ENCODE peak calls at places on chromosomes 4 and X, in nine cellular contexts. U is stimulated activated CD8-positive, alpha-beta memory T cell treated with anti-CD3 and anti-CD28 coated beads, Interleukin-4, amount 100 ng/mL, for 48 hours; Q is NAMALWA; D is NCI-H2081 treated with DMSO at 0.1 percent for 48 hours; F is Caki2; B is ovary; R is ACHN; M is activated T-cell treated with anti-CD3 and anti-CD28 coated beads for 24 hours; L is cardiac muscle cell. N is an unnamed sample.

GRCh38 chr4:146193628-146194027 is 18.1 kb downstream of the LSM6 start:
- DNase-seq in U (no peak), Q (no peak), D (no peak), F (no peak), B (no peak), R (no peak), M (no peak), L (no peak), N (no peak)

GRCh38 chr4:3531306-3531886 is 826 bp downstream of the LRPAP1 start:
- DNase-seq in U (no peak), Q (no peak), D (no peak), F (no peak), B (no peak), R (no peak), M (no peak), L (no peak), N (no peak)

GRCh38 chr4:114497116-114497515 is 101.5 kb upstream of the UGT8 start:
- DNase-seq in U (no peak), Q (no peak), D (no peak), F (no peak), B (no peak), R (no peak), M (no peak), L (no peak), N (no peak)

GRCh38 chr4:146224331-146224966 is 10.1 kb downstream of the REELD1 start:
- DNase-seq in U (no peak), Q (no peak), D (no peak), F (no peak), B (no peak), R (no peak), M (no peak), L (no peak), N (no peak)

GRCh38 chrX:71998836-71999509 is 88.3 kb downstream of the NHSL2 start:
- DNase-seq in U (peak), Q (peak), D (no peak), F (peak), B (peak), R (peak), M (no peak), L (peak), N (no peak)

GRCh38 chrX:139518475-139518874 is 12.1 kb upstream of the F9 start:
- DNase-seq in U (no peak), Q (no peak), D (no peak), F (no peak), B (no peak), R (no peak), M (no peak), L (no peak), N (no peak)

GRCh38 chr4:67721770-67722597 is 21.0 kb upstream of the UBA6 start:
- DNase-seq in U (no peak), Q (no peak), D (no peak), F (peak), B (no peak), R (peak), M (no peak), L (no peak), N (no peak)

GRCh38 chr4:14701896-14702295 is 300.4 kb upstream of the CPEB2 start:
- DNase-seq in U (no peak), Q (no peak), D (no peak), F (no peak), B (no peak), R (no peak), M (no peak), L (no peak), N (no peak)

GRCh38 chr4:39699676-39700409 is 1.9 kb downstream of the UBE2K start:
- DNase-seq in U (no peak), Q (peak), D (no peak), F (peak), B (no peak), R (peak), M (no peak), L (no peak), N (no peak)

GRCh38 chrX:13051529-13052172 is 7.2 kb upstream of the FAM9C start:
- DNase-seq in U (no peak), Q (peak), D (no peak), F (no peak), B (no peak), R (no peak), M (no peak), L (no peak), N (no peak)

GRCh38 chr4:151629097-151629783 is 131.6 kb downstream of the GATB start:
- DNase-seq in U (no peak), Q (no peak), D (no peak), F (no peak), B (no peak), R (no peak), M (no peak), L (no peak), N (no peak)

GRCh38 chrX:63664083-63664482 is 120.9 kb downstream of the ARHGEF9 start:
- DNase-seq in U (no peak), Q (no peak), D (no peak), F (no peak), B (no peak), R (no peak), M (no peak), L (no peak), N (no peak)

GRCh38 chr4:111475001-111475400 is 670.3 kb upstream of the FAM241A start:
- DNase-seq in U (no peak), Q (no peak), D (no peak), F (peak), B (no peak), R (peak), M (no peak), L (peak), N (no peak)

GRCh38 chrX:66680451-66680850 is 41.6 kb upstream of the EDA2R start:
- DNase-seq in U (no peak), Q (no peak), D (no peak), F (no peak), B (no peak), R (no peak), M (no peak), L (no peak), N (no peak)

GRCh38 chr4:74545488-74545887 is 100.6 kb downstream of the AREG start:
- DNase-seq in U (no peak), Q (no peak), D (no peak), F (no peak), B (no peak), R (no peak), M (no peak), L (no peak), N (no peak)

GRCh38 chr4:164997941-164998340 is 20.5 kb upstream of the TRIM61 start:
- DNase-seq in U (no peak), Q (no peak), D (no peak), F (no peak), B (no peak), R (no peak), M (no peak), L (no peak), N (no peak)

GRCh38 chr4:154349829-154350228 is 141.8 kb downstream of the DCHS2 start:
- DNase-seq in U (no peak), Q (peak), D (no peak), F (peak), B (no peak), R (peak), M (no peak), L (peak), N (no peak)

GRCh38 chrX:20988118-20988517 is 386.1 kb upstream of the CNKSR2 start:
- DNase-seq in U (no peak), Q (no peak), D (no peak), F (no peak), B (no peak), R (no peak), M (no peak), L (no peak), N (no peak)

GRCh38 chr4:85489273-85489672 is 14.3 kb downstream of the ARHGAP24 start:
- DNase-seq in U (no peak), Q (no peak), D (no peak), F (no peak), B (no peak), R (no peak), M (no peak), L (no peak), N (no peak)

GRCh38 chrX:153926863-153927685 is 1.0 kb upstream of the ARHGAP4 start:
- DNase-seq in U (peak), Q (peak), D (no peak), F (no peak), B (peak), R (no peak), M (peak), L (no peak), N (peak)

GRCh38 chr4:40199999-40200880 is 3.4 kb downstream of the RHOH start:
- DNase-seq in U (peak), Q (peak), D (no peak), F (no peak), B (no peak), R (no peak), M (peak), L (no peak), N (peak)

GRCh38 chr4:134544303-134544761 is 342.7 kb upstream of the PABPC4L start:
- DNase-seq in U (no peak), Q (no peak), D (no peak), F (peak), B (no peak), R (no peak), M (no peak), L (peak), N (no peak)

GRCh38 chrX:13087322-13088154 is 43.1 kb upstream of the FAM9C start:
- DNase-seq in U (peak), Q (peak), D (no peak), F (peak), B (no peak), R (no peak), M (no peak), L (no peak), N (peak)

GRCh38 chrX:39726810-39727209 is 370.9 kb downstream of the BCOR start:
- DNase-seq in U (no peak), Q (no peak), D (no peak), F (no peak), B (peak), R (no peak), M (no peak), L (no peak), N (no peak)

GRCh38 chrX:17590892-17591740 is 146.2 kb upstream of the SCML1 start:
- DNase-seq in U (peak), Q (peak), D (no peak), F (peak), B (peak), R (peak), M (peak), L (peak), N (peak)

GRCh38 chr4:145935253-145936141 is 3.1 kb downstream of the ZNF827 start:
- DNase-seq in U (peak), Q (peak), D (no peak), F (peak), B (peak), R (peak), M (no peak), L (peak), N (no peak)

GRCh38 chr4:184250795-184251679 is 33.4 kb upstream of the ENPP6 start:
- DNase-seq in U (no peak), Q (peak), D (peak), F (peak), B (no peak), R (peak), M (no peak), L (peak), N (no peak)

GRCh38 chr4:38568768-38569167 is 95.2 kb upstream of the KLF3 start:
- DNase-seq in U (no peak), Q (no peak), D (no peak), F (no peak), B (no peak), R (no peak), M (no peak), L (no peak), N (no peak)

GRCh38 chrX:13078739-13079444 is 34.5 kb upstream of the FAM9C start:
- DNase-seq in U (no peak), Q (peak), D (no peak), F (no peak), B (peak), R (no peak), M (no peak), L (no peak), N (no peak)

GRCh38 chrX:124504106-124504983 is 158.0 kb downstream of the SH2D1A start:
- DNase-seq in U (no peak), Q (no peak), D (no peak), F (no peak), B (no peak), R (no peak), M (no peak), L (no peak), N (no peak)